ENCODE peak calls at places on chromosome 2, in eight cellular contexts. T, E, R, F, Z, M, B and G are unnamed samples.

GRCh38 chr2:26519396-26519991 is 41.6 kb upstream of the OTOF start:
- DNase-seq in T (no peak), E (no peak), R (no peak), F (no peak), Z (no peak), M (no peak), B (no peak), G (no peak)

GRCh38 chr2:39164089-39164488 is 43.2 kb upstream of the SOS1 start:
- DNase-seq in T (no peak), E (no peak), R (no peak), F (no peak), Z (no peak), M (no peak), B (no peak), G (no peak)

GRCh38 chr2:101396352-101396717 is 9.0 kb upstream of the CREG2 start:
- DNase-seq in T (peak), E (peak), R (no peak), F (no peak), Z (no peak), M (no peak), B (no peak), G (no peak)

GRCh38 chr2:36404312-36404711 is 48.7 kb downstream of the CRIM1 start:
- DNase-seq in T (no peak), E (peak), R (no peak), F (no peak), Z (no peak), M (no peak), B (no peak), G (no peak)

GRCh38 chr2:223123859-223124610 is 72.0 kb downstream of the KCNE4 start:
- DNase-seq in T (peak), E (peak), R (no peak), F (no peak), Z (no peak), M (no peak), B (no peak), G (no peak)

GRCh38 chr2:3838348-3838747 is 135.0 kb downstream of the DCDC2C start:
- DNase-seq in T (no peak), E (no peak), R (no peak), F (no peak), Z (no peak), M (no peak), B (no peak), G (no peak)

GRCh38 chr2:39121523-39122063 is 742 bp upstream of the SOS1 start:
- DNase-seq in T (no peak), E (no peak), R (no peak), F (no peak), Z (no peak), M (no peak), B (no peak), G (no peak)

GRCh38 chr2:26562811-26563645 is 78.1 kb downstream of the CIB4 start:
- DNase-seq in T (peak), E (peak), R (no peak), F (no peak), Z (no peak), M (no peak), B (peak), G (no peak)

GRCh38 chr2:218217366-218218309 is 649 bp downstream of the ARPC2 start:
- DNase-seq in T (peak), E (peak), R (peak), F (peak), Z (peak), M (peak), B (peak), G (no peak)

GRCh38 chr2:25685741-25686140 is 12.4 kb upstream of the DTNB start:
- DNase-seq in T (no peak), E (no peak), R (no peak), F (no peak), Z (no peak), M (no peak), B (no peak), G (no peak)

GRCh38 chr2:101844055-101844635 is 146.6 kb downstream of the MAP4K4 start:
- DNase-seq in T (peak), E (peak), R (no peak), F (no peak), Z (no peak), M (no peak), B (no peak), G (no peak)

GRCh38 chr2:231530099-231531085 is at the start of gene NMUR1:
- DNase-seq in T (peak), E (peak), R (peak), F (peak), Z (peak), M (peak), B (peak), G (peak)

GRCh38 chr2:175726213-175726612 is 275.9 kb downstream of the LNPK start:
- DNase-seq in T (no peak), E (peak), R (no peak), F (no peak), Z (no peak), M (no peak), B (no peak), G (no peak)

GRCh38 chr2:237483018-237483731 is 3.9 kb upstream of the MLPH start:
- DNase-seq in T (peak), E (peak), R (no peak), F (no peak), Z (no peak), M (no peak), B (no peak), G (no peak)

GRCh38 chr2:156892449-156893335 is 364.8 kb upstream of the GALNT5 start:
- DNase-seq in T (peak), E (peak), R (no peak), F (no peak), Z (peak), M (no peak), B (peak), G (peak)

GRCh38 chr2:190701586-190701985 is 52.7 kb downstream of the NAB1 start:
- DNase-seq in T (no peak), E (no peak), R (no peak), F (no peak), Z (no peak), M (no peak), B (no peak), G (no peak)

GRCh38 chr2:64204006-64204632 is 59.9 kb upstream of the PELI1 start:
- DNase-seq in T (peak), E (peak), R (no peak), F (peak), Z (peak), M (peak), B (no peak), G (no peak)

GRCh38 chr2:11117776-11118175 is 37.5 kb upstream of the SLC66A3 start:
- DNase-seq in T (no peak), E (no peak), R (no peak), F (no peak), Z (no peak), M (no peak), B (no peak), G (no peak)

GRCh38 chr2:111219285-111219684 is 98.6 kb downstream of the BCL2L11 start:
- DNase-seq in T (no peak), E (no peak), R (no peak), F (no peak), Z (peak), M (no peak), B (no peak), G (no peak)

GRCh38 chr2:105417789-105418475 is 19.1 kb upstream of the FHL2 start:
- DNase-seq in T (peak), E (peak), R (no peak), F (no peak), Z (no peak), M (no peak), B (no peak), G (no peak)

GRCh38 chr2:43300222-43300621 is 73.8 kb upstream of the ZFP36L2 start:
- DNase-seq in T (no peak), E (no peak), R (no peak), F (no peak), Z (no peak), M (no peak), B (no peak), G (no peak)

GRCh38 chr2:164898475-164898874 is 56.9 kb downstream of the SLC38A11 start:
- DNase-seq in T (peak), E (peak), R (no peak), F (no peak), Z (no peak), M (no peak), B (no peak), G (no peak)

GRCh38 chr2:81650048-81650971 is 1345.8 kb upstream of the LRRTM1 start:
- DNase-seq in T (no peak), E (no peak), R (no peak), F (no peak), Z (no peak), M (no peak), B (no peak), G (no peak)

GRCh38 chr2:235396071-235396846 is 97.6 kb upstream of the AGAP1 start:
- DNase-seq in T (no peak), E (no peak), R (no peak), F (no peak), Z (no peak), M (no peak), B (no peak), G (no peak)

GRCh38 chr2:209368924-209369323 is 54.9 kb upstream of the MAP2 start:
- DNase-seq in T (peak), E (peak), R (peak), F (no peak), Z (no peak), M (no peak), B (no peak), G (no peak)

GRCh38 chr2:74715071-74715791 is 61.2 kb downstream of the SEMA4F start:
- DNase-seq in T (peak), E (peak), R (peak), F (peak), Z (peak), M (peak), B (peak), G (peak)

GRCh38 chr2:44656460-44656859 is 285.0 kb upstream of the SIX3 start:
- DNase-seq in T (no peak), E (no peak), R (no peak), F (no peak), Z (no peak), M (no peak), B (no peak), G (no peak)

GRCh38 chr2:129894616-129895015 is 84.8 kb upstream of the RAB6C start:
- DNase-seq in T (no peak), E (no peak), R (no peak), F (no peak), Z (no peak), M (no peak), B (no peak), G (no peak)

GRCh38 chr2:5616019-5616418 is 76.2 kb upstream of the SOX11 start:
- DNase-seq in T (no peak), E (no peak), R (no peak), F (no peak), Z (no peak), M (no peak), B (no peak), G (no peak)

GRCh38 chr2:190532581-190532980 is 1.9 kb downstream of the NEMP2 start:
- DNase-seq in T (no peak), E (no peak), R (no peak), F (no peak), Z (no peak), M (no peak), B (peak), G (no peak)

GRCh38 chr2:118607663-118608062 is 239.8 kb downstream of the EN1 start:
- DNase-seq in T (no peak), E (no peak), R (no peak), F (no peak), Z (no peak), M (no peak), B (no peak), G (no peak)